ENCODE peak calls at places on chromosomes 4 and X, in six cellular contexts. One of them, this sample, is unnamed.

GRCh38 chrX:65300104-65300809 is 234.3 kb downstream of the LAS1L start:
- DNase-seq in epithelial cell of esophagus: no peak
- DNase-seq in AG10803: no peak
- DNase-seq in PC-9: no peak
- DNase-seq in heart left ventricle: no peak
- DNase-seq in GM12864: no peak
- DNase-seq in this sample: no peak

GRCh38 chr4:74394476-74395136 is 29.7 kb downstream of the EREG start:
- DNase-seq in epithelial cell of esophagus: no peak
- DNase-seq in AG10803: no peak
- DNase-seq in PC-9: peak; percentile 40
- DNase-seq in heart left ventricle: no peak
- DNase-seq in GM12864: no peak
- DNase-seq in this sample: peak; percentile 63

GRCh38 chr4:85426366-85426765 is 48.6 kb upstream of the ARHGAP24 start:
- DNase-seq in epithelial cell of esophagus: no peak
- DNase-seq in AG10803: no peak
- DNase-seq in PC-9: no peak
- DNase-seq in heart left ventricle: peak; percentile 58
- DNase-seq in GM12864: no peak
- DNase-seq in this sample: no peak

GRCh38 chrX:80812176-80812575 is 2.5 kb upstream of the BRWD3 start:
- DNase-seq in epithelial cell of esophagus: peak; percentile 22
- DNase-seq in AG10803: peak; percentile 43
- DNase-seq in PC-9: no peak
- DNase-seq in heart left ventricle: peak; percentile 50
- DNase-seq in GM12864: no peak
- DNase-seq in this sample: peak; percentile 47

GRCh38 chr4:1856920-1857699 is 1.2 kb upstream of the LETM1 start:
- DNase-seq in epithelial cell of esophagus: no peak
- DNase-seq in AG10803: no peak
- DNase-seq in PC-9: no peak
- DNase-seq in heart left ventricle: no peak
- DNase-seq in GM12864: no peak
- DNase-seq in this sample: no peak

GRCh38 chr4:60034371-60034770 is 1165.8 kb upstream of the ADGRL3 start:
- DNase-seq in epithelial cell of esophagus: no peak
- DNase-seq in AG10803: no peak
- DNase-seq in PC-9: no peak
- DNase-seq in heart left ventricle: no peak
- DNase-seq in GM12864: no peak
- DNase-seq in this sample: no peak

GRCh38 chr4:83114576-83114975 is at the start of gene PLAC8:
- DNase-seq in epithelial cell of esophagus: peak; percentile 82
- DNase-seq in AG10803: no peak
- DNase-seq in PC-9: no peak
- DNase-seq in heart left ventricle: no peak
- DNase-seq in GM12864: peak; percentile 70
- DNase-seq in this sample: peak; percentile 5

GRCh38 chr4:130368668-130369067 is 1272.7 kb downstream of the C4orf33 start:
- DNase-seq in epithelial cell of esophagus: no peak
- DNase-seq in AG10803: no peak
- DNase-seq in PC-9: no peak
- DNase-seq in heart left ventricle: no peak
- DNase-seq in GM12864: no peak
- DNase-seq in this sample: no peak

GRCh38 chr4:139834210-139834609 is 168.6 kb downstream of the MGST2 start:
- DNase-seq in epithelial cell of esophagus: no peak
- DNase-seq in AG10803: no peak
- DNase-seq in PC-9: no peak
- DNase-seq in heart left ventricle: no peak
- DNase-seq in GM12864: no peak
- DNase-seq in this sample: no peak

GRCh38 chrX:154020500-154021115 is 906 bp upstream of the IRAK1 start:
- DNase-seq in epithelial cell of esophagus: no peak
- DNase-seq in AG10803: peak; percentile 38
- DNase-seq in PC-9: peak; percentile 23
- DNase-seq in heart left ventricle: no peak
- DNase-seq in GM12864: no peak
- DNase-seq in this sample: no peak

GRCh38 chr4:6194458-6195195 is 5.7 kb downstream of the JAKMIP1 start:
- DNase-seq in epithelial cell of esophagus: no peak
- DNase-seq in AG10803: no peak
- DNase-seq in PC-9: no peak
- DNase-seq in heart left ventricle: no peak
- DNase-seq in GM12864: no peak
- DNase-seq in this sample: no peak

GRCh38 chr4:110096406-110096805 is 102.0 kb downstream of the ELOVL6 start:
- DNase-seq in epithelial cell of esophagus: no peak
- DNase-seq in AG10803: no peak
- DNase-seq in PC-9: no peak
- DNase-seq in heart left ventricle: no peak
- DNase-seq in GM12864: no peak
- DNase-seq in this sample: no peak

GRCh38 chr4:151472711-151473110 is 63.7 kb downstream of the FHIP1A start:
- DNase-seq in epithelial cell of esophagus: no peak
- DNase-seq in AG10803: peak; percentile 24
- DNase-seq in PC-9: no peak
- DNase-seq in heart left ventricle: no peak
- DNase-seq in GM12864: no peak
- DNase-seq in this sample: no peak

GRCh38 chr4:159856451-159856850 is 753.6 kb downstream of the RAPGEF2 start:
- DNase-seq in epithelial cell of esophagus: no peak
- DNase-seq in AG10803: no peak
- DNase-seq in PC-9: no peak
- DNase-seq in heart left ventricle: no peak
- DNase-seq in GM12864: no peak
- DNase-seq in this sample: no peak

GRCh38 chr4:46909078-46909477 is at the start of gene COX7B2:
- DNase-seq in epithelial cell of esophagus: no peak
- DNase-seq in AG10803: no peak
- DNase-seq in PC-9: peak; percentile 26
- DNase-seq in heart left ventricle: no peak
- DNase-seq in GM12864: no peak
- DNase-seq in this sample: no peak

GRCh38 chr4:110197421-110198398 is 705 bp downstream of the ELOVL6 start:
- DNase-seq in epithelial cell of esophagus: peak; percentile 58
- DNase-seq in AG10803: peak; percentile 25
- DNase-seq in PC-9: no peak
- DNase-seq in heart left ventricle: no peak
- DNase-seq in GM12864: no peak
- DNase-seq in this sample: peak; percentile 54

GRCh38 chrX:24426921-24427746 is 38.0 kb upstream of the PDK3 start:
- DNase-seq in epithelial cell of esophagus: no peak
- DNase-seq in AG10803: no peak
- DNase-seq in PC-9: no peak
- DNase-seq in heart left ventricle: no peak
- DNase-seq in GM12864: no peak
- DNase-seq in this sample: peak; percentile 1

GRCh38 chr4:970046-970745 is 3.2 kb downstream of the DGKQ start:
- DNase-seq in epithelial cell of esophagus: no peak
- DNase-seq in AG10803: no peak
- DNase-seq in PC-9: no peak
- DNase-seq in heart left ventricle: peak; percentile 13
- DNase-seq in GM12864: no peak
- DNase-seq in this sample: no peak

GRCh38 chr4:2964077-2964471 is 703 bp downstream of the GRK4 start:
- DNase-seq in epithelial cell of esophagus: no peak
- DNase-seq in AG10803: no peak
- DNase-seq in PC-9: no peak
- DNase-seq in heart left ventricle: no peak
- DNase-seq in GM12864: no peak
- DNase-seq in this sample: no peak

GRCh38 chr4:53557601-53558000 is 33.7 kb downstream of the LNX1 start:
- DNase-seq in epithelial cell of esophagus: no peak
- DNase-seq in AG10803: peak; percentile 66
- DNase-seq in PC-9: no peak
- DNase-seq in heart left ventricle: no peak
- DNase-seq in GM12864: no peak
- DNase-seq in this sample: no peak

GRCh38 chrX:3166670-3167455 is 125.6 kb downstream of the ARSF start:
- DNase-seq in epithelial cell of esophagus: no peak
- DNase-seq in AG10803: no peak
- DNase-seq in PC-9: no peak
- DNase-seq in heart left ventricle: no peak
- DNase-seq in GM12864: no peak
- DNase-seq in this sample: peak; percentile 55

GRCh38 chr4:134001057-134001456 is 200.5 kb downstream of the PABPC4L start:
- DNase-seq in epithelial cell of esophagus: peak; percentile 65
- DNase-seq in AG10803: no peak
- DNase-seq in PC-9: no peak
- DNase-seq in heart left ventricle: no peak
- DNase-seq in GM12864: no peak
- DNase-seq in this sample: no peak

GRCh38 chr4:136863756-136864155 is 668.5 kb downstream of the PCDH18 start:
- DNase-seq in epithelial cell of esophagus: no peak
- DNase-seq in AG10803: no peak
- DNase-seq in PC-9: no peak
- DNase-seq in heart left ventricle: no peak
- DNase-seq in GM12864: no peak
- DNase-seq in this sample: peak; percentile 26

GRCh38 chr4:105815701-105816100 is 79.6 kb upstream of the NPNT start:
- DNase-seq in epithelial cell of esophagus: no peak
- DNase-seq in AG10803: peak; percentile 51
- DNase-seq in PC-9: no peak
- DNase-seq in heart left ventricle: no peak
- DNase-seq in GM12864: no peak
- DNase-seq in this sample: no peak

GRCh38 chr4:177282284-177282683 is 27.4 kb upstream of the NEIL3 start:
- DNase-seq in epithelial cell of esophagus: no peak
- DNase-seq in AG10803: no peak
- DNase-seq in PC-9: no peak
- DNase-seq in heart left ventricle: no peak
- DNase-seq in GM12864: no peak
- DNase-seq in this sample: no peak

GRCh38 chr4:30716671-30717207 is 3.4 kb upstream of the PCDH7 start:
- DNase-seq in epithelial cell of esophagus: peak; percentile 33
- DNase-seq in AG10803: no peak
- DNase-seq in PC-9: peak; percentile 12
- DNase-seq in heart left ventricle: no peak
- DNase-seq in GM12864: no peak
- DNase-seq in this sample: peak; percentile 39

GRCh38 chr4:134201216-134202098 is at the start of gene PABPC4L:
- DNase-seq in epithelial cell of esophagus: peak; percentile 52
- DNase-seq in AG10803: peak; percentile 13
- DNase-seq in PC-9: peak; percentile 56
- DNase-seq in heart left ventricle: peak; percentile 56
- DNase-seq in GM12864: no peak
- DNase-seq in this sample: peak; percentile 77

GRCh38 chrX:101619336-101619735 is 1.5 kb upstream of the ARMCX6 start:
- DNase-seq in epithelial cell of esophagus: no peak
- DNase-seq in AG10803: no peak
- DNase-seq in PC-9: peak; percentile 8
- DNase-seq in heart left ventricle: peak; percentile 23
- DNase-seq in GM12864: no peak
- DNase-seq in this sample: peak; percentile 18

DNA sequence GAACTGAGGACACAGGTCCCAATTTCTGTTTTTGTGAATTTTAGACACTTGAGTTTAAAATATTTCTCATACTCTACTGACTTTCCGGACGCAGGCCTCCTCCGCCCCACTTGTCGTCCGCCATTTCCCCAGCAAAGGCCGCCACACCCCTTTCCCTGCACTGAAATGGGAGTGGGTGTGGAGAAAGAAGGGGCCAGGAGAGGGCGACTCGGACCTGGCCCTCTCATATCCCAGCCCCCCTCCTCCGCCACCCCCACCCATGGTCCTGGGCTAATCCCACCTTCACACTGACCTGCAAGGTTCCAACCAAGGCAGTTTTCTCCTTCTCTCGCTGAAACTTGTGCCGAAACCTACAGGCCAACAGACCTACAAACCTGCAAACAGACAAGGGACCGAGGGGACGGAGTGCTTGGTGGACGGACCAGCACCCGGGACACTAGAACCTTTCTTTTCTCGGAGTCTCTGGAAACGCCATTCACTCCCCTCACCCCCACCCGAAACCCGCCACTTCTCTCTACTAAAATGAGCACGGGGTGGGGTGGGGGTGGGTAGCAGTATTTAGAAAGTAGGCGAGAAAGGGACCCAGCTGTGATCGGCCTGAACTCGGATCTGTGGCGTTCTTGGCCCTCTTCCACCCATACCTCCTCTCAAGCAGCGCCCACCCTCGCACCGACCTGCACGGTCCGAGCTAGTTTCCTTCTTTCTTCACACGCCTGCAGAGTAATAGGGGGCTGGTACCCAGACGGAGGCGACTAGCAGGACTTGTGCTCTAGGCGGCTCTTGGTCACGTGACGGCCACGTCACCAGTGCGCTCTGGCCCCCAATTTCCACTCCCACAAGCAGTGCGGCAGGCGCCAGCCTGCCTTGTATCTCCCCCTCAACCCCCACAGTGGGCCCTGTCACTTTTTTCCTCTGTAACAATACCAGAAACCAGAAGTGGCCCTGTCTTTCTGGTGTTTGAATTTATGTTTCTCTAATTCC is at the start of gene ARMCX6:
- DNase-seq in epithelial cell of esophagus: peak; percentile 68
- DNase-seq in AG10803: peak; percentile 72
- DNase-seq in PC-9: peak; percentile 47
- DNase-seq in heart left ventricle: peak; percentile 87
- DNase-seq in GM12864: peak; percentile 54
- DNase-seq in this sample: peak; percentile 73
- TF ChIP-seq CTCF in epithelial cell of esophagus: peak; percentile 23
- TF ChIP-seq CTCF in AG10803: peak; percentile 42
- TF ChIP-seq CTCF in PC-9: peak; percentile 52
- TF ChIP-seq CTCF in heart left ventricle: peak; percentile 42
- TF ChIP-seq CTCF in GM12864: peak; percentile 28
- TF ChIP-seq CTCF in this sample: peak; percentile 48

GRCh38 chr4:55336138-55337034 is 9.7 kb upstream of the SRD5A3 start:
- DNase-seq in epithelial cell of esophagus: no peak
- DNase-seq in AG10803: no peak
- DNase-seq in PC-9: no peak
- DNase-seq in heart left ventricle: no peak
- DNase-seq in GM12864: no peak
- DNase-seq in this sample: no peak
- H3K4me3 ChIP-seq in epithelial cell of esophagus: no peak overlapping the region
- H3K4me3 ChIP-seq in AG10803: no peak overlapping the region
- H3K4me3 ChIP-seq in PC-9: no peak overlapping the region
- H3K4me3 ChIP-seq in heart left ventricle: no peak overlapping the region
- H3K4me3 ChIP-seq in GM12864: no peak overlapping the region
- H3K4me3 ChIP-seq in this sample: no peak overlapping the region

GRCh38 chrX:125205918-125206665 is 113.6 kb upstream of the TEX13C start:
- DNase-seq in epithelial cell of esophagus: no peak
- DNase-seq in AG10803: no peak
- DNase-seq in PC-9: no peak
- DNase-seq in heart left ventricle: peak; percentile 18
- DNase-seq in GM12864: no peak
- DNase-seq in this sample: peak; percentile 3
- TF ChIP-seq CTCF in epithelial cell of esophagus: no peak
- TF ChIP-seq CTCF in AG10803: no peak
- TF ChIP-seq CTCF in PC-9: no peak
- TF ChIP-seq CTCF in heart left ventricle: no peak
- TF ChIP-seq CTCF in GM12864: no peak
- TF ChIP-seq CTCF in this sample: peak; percentile 7

DNA sequence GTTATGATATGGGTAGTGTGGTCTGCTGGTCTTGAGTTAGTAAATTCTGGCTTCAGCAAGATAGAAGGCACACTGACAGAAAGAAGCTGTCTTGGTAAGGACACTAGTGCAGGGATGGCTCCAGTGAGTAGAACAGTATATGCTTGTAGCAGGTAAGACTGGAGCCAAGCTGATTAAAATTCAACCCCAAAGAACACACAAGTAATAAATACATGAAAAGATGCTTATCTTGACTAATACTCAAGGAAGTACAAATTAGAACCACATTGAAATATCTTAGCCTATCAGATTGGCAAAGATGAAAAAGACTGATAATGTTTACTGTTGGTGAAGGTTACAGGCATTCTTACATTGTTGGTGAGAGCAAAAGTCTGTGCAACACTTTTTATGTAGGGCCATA is 2.0 kb upstream of the IL9R start:
- DNase-seq in epithelial cell of esophagus: no peak
- DNase-seq in AG10803: no peak
- DNase-seq in PC-9: no peak
- DNase-seq in heart left ventricle: no peak
- DNase-seq in GM12864: no peak
- DNase-seq in this sample: no peak
- H3K4me3 ChIP-seq in epithelial cell of esophagus: no peak overlapping the region
- H3K4me3 ChIP-seq in AG10803: no peak overlapping the region
- H3K4me3 ChIP-seq in PC-9: no peak overlapping the region
- H3K4me3 ChIP-seq in heart left ventricle: no peak overlapping the region
- H3K4me3 ChIP-seq in GM12864: no peak overlapping the region
- H3K4me3 ChIP-seq in this sample: no peak overlapping the region

This sample was measured in astrocyte of the spinal cord.